ENCODE peak calls at places on chromosomes 6 and 20, in ten cellular contexts. F, S, R, L, Q, U, Y, P, M and V are unnamed samples.

GRCh38 chr6:137277971-137278602 is 58.9 kb upstream of the IFNGR1 start:
- DNase-seq in F (peak; percentile 40), S (no peak), R (no peak), L (no peak), Q (peak; percentile 45), U (no peak), Y (no peak), P (no peak), M (no peak), V (no peak)

GRCh38 chr20:57605045-57605444 is 15.2 kb downstream of the ZBP1 start:
- DNase-seq in F (no peak), S (no peak), R (no peak), L (no peak), Q (no peak), U (no peak), Y (no peak), P (peak; percentile 65), M (no peak), V (no peak)

GRCh38 chr20:59664389-59665055 is 60.2 kb downstream of the PHACTR3 start:
- DNase-seq in F (no peak), S (no peak), R (no peak), L (no peak), Q (no peak), U (no peak), Y (no peak), P (no peak), M (no peak), V (no peak)

GRCh38 chr6:17281100-17281496 is at the start of gene RBM24:
- DNase-seq in F (peak; percentile 82), S (no peak), R (peak; percentile 45), L (no peak), Q (peak; percentile 78), U (peak; percentile 56), Y (peak; percentile 88), P (peak; percentile 78), M (peak; percentile 43), V (peak; percentile 9)

GRCh38 chr6:47034421-47034820 is 7.7 kb downstream of the ADGRF1 start:
- DNase-seq in F (no peak), S (no peak), R (no peak), L (no peak), Q (peak; percentile 10), U (no peak), Y (no peak), P (no peak), M (no peak), V (no peak)

GRCh38 chr6:3228046-3228671 is 706 bp upstream of the TUBB2B start:
- DNase-seq in F (no peak), S (no peak), R (peak; percentile 31), L (no peak), Q (no peak), U (no peak), Y (no peak), P (no peak), M (no peak), V (peak; percentile 15)

GRCh38 chr6:79031821-79032590 is 46.0 kb downstream of the PHIP start:
- DNase-seq in F (no peak), S (no peak), R (no peak), L (no peak), Q (peak; percentile 77), U (no peak), Y (no peak), P (no peak), M (no peak), V (no peak)

GRCh38 chr20:38345643-38346042 is 639 bp upstream of the LBP start:
- DNase-seq in F (peak; percentile 50), S (no peak), R (no peak), L (no peak), Q (no peak), U (no peak), Y (no peak), P (no peak), M (no peak), V (no peak)

GRCh38 chr6:157767757-157768156 is 55.3 kb upstream of the SNX9 start:
- DNase-seq in F (no peak), S (no peak), R (no peak), L (no peak), Q (no peak), U (no peak), Y (no peak), P (no peak), M (no peak), V (no peak)

GRCh38 chr6:157767071-157767750 is 55.8 kb upstream of the SNX9 start:
- DNase-seq in F (no peak), S (no peak), R (no peak), L (no peak), Q (no peak), U (no peak), Y (no peak), P (no peak), M (no peak), V (no peak)

GRCh38 chr6:157769776-157770430 is 53.1 kb upstream of the SNX9 start:
- DNase-seq in F (no peak), S (no peak), R (no peak), L (no peak), Q (no peak), U (no peak), Y (no peak), P (peak; percentile 69), M (no peak), V (no peak)

GRCh38 chr6:157768863-157769551 is 54.0 kb upstream of the SNX9 start:
- DNase-seq in F (no peak), S (no peak), R (no peak), L (no peak), Q (no peak), U (no peak), Y (no peak), P (no peak), M (no peak), V (no peak)

GRCh38 chr6:157768304-157768703 is 54.7 kb upstream of the SNX9 start:
- DNase-seq in F (no peak), S (peak; percentile 82), R (no peak), L (no peak), Q (no peak), U (no peak), Y (no peak), P (peak; percentile 71), M (peak; percentile 69), V (no peak)
- H3K27ac ChIP-seq in F (peak overlapping the region; percentile 52), S (peak overlapping the region; percentile 58), R (no peak overlapping the region), L (no peak overlapping the region), Q (no peak overlapping the region), U (no peak overlapping the region), Y (no peak overlapping the region), P (peak overlapping the region; percentile 73), M (peak overlapping the region; percentile 77), V (no peak overlapping the region)

GRCh38 chr6:114343782-114344144 is 940 bp upstream of the HS3ST5 start:
- DNase-seq in F (no peak), S (no peak), R (no peak), L (no peak), Q (no peak), U (no peak), Y (no peak), P (no peak), M (no peak), V (no peak)

GRCh38 chr6:114344216-114344970 is 1.6 kb upstream of the HS3ST5 start:
- DNase-seq in F (no peak), S (no peak), R (peak; percentile 74), L (no peak), Q (no peak), U (no peak), Y (no peak), P (no peak), M (no peak), V (no peak)

GRCh38 chr6:114339706-114340105 is 3.1 kb downstream of the HS3ST5 start:
- DNase-seq in F (no peak), S (no peak), R (no peak), L (no peak), Q (no peak), U (no peak), Y (no peak), P (no peak), M (no peak), V (no peak)

GRCh38 chr6:114342826-114343781 is at the start of gene HS3ST5:
- DNase-seq in F (peak; percentile 36), S (no peak), R (peak; percentile 72), L (no peak), Q (peak; percentile 14), U (peak; percentile 79), Y (peak; percentile 66), P (no peak), M (no peak), V (peak; percentile 61)

DNA sequence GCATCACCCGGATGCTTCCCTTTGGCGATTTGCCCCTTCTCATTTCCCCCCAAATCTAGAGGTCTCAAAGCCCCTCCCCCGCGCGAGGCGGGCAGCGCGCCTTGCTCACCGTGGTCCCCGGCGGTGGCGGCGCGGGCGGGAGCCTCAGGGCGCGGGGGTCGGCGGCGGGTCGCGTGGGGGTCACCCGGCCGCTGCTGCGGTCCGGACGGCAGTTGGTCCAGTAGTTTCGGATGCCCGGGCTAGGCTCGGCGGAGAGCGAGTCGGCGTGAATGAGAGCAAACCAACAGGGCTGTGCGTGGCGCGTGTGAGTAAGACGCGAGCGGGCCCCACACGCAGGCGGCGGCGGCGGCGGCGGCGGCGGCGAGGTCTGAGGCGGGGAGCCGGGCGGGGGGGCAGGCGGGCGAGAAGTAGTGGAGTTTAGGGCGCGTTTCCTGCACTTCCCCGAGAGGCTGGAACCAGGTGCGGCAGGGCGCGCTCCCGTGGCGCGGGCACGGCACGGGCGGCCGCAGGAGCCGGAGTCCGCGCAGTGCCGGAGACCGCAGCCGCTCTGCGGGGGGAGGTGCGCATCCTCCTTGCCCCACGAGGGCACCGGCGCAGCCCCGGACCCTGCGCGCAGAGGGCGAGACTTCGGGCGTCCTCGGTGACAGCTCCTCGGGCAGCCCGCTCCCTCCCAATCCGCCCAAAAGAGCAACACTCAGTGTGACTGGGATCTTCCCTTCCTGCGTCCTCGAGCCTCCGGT is 567 bp downstream of the HS3ST5 start:
- DNase-seq in F (peak; percentile 3), S (no peak), R (peak; percentile 64), L (no peak), Q (peak; percentile 16), U (peak; percentile 76), Y (no peak), P (no peak), M (no peak), V (peak; percentile 48)
- H3K27ac ChIP-seq in F (no peak overlapping the region), S (no peak overlapping the region), R (peak overlapping the region; percentile 25), L (no peak overlapping the region), Q (no peak overlapping the region), U (peak overlapping the region; percentile 95), Y (no peak overlapping the region), P (no peak overlapping the region), M (no peak overlapping the region), V (peak overlapping the region; percentile 91)

DNA sequence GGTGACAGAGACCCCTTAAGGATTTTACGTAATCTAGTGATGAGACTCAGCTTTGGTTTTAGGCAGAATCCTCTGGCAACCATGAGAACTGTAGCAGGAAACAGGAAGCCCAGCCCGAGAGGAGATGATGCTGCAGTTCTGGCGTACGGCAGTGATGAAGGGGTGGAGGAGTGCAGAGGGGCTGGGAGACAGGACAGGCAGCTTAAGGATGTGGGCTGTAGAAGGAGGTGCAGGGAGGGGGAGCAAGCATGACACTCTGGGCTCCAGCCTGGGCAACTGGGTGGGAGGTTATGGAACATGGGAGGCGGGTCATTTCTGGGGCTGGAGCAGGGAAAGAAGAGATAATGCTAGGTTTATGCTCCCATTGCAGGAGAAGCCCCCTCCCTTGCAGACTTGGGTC is 67.1 kb downstream of the LRFN2 start:
- DNase-seq in F (no peak), S (no peak), R (no peak), L (no peak), Q (no peak), U (no peak), Y (no peak), P (no peak), M (no peak), V (no peak)
- H3K27ac ChIP-seq in F (no peak overlapping the region), S (no peak overlapping the region), R (no peak overlapping the region), L (no peak overlapping the region), Q (no peak overlapping the region), U (no peak overlapping the region), Y (no peak overlapping the region), P (no peak overlapping the region), M (no peak overlapping the region), V (no peak overlapping the region)

GRCh38 chr20:56392282-56393132 is at the start of gene CSTF1:
- DNase-seq in F (peak; percentile 100), S (peak; percentile 99), R (peak; percentile 99), L (peak; percentile 99), Q (peak; percentile 100), U (peak; percentile 98), Y (peak; percentile 100), P (peak; percentile 100), M (peak; percentile 100), V (peak; percentile 95)

GRCh38 chr20:56389807-56390206 is 2.2 kb downstream of the AURKA start:
- DNase-seq in F (no peak), S (no peak), R (no peak), L (no peak), Q (no peak), U (no peak), Y (no peak), P (no peak), M (no peak), V (no peak)

GRCh38 chr20:56393133-56393472 is 658 bp downstream of the CSTF1 start:
- DNase-seq in F (peak; percentile 7), S (peak; percentile 38), R (no peak), L (no peak), Q (no peak), U (no peak), Y (no peak), P (no peak), M (no peak), V (no peak)

GRCh38 chr20:56391596-56392281 is at the start of gene AURKA:
- DNase-seq in F (peak; percentile 3), S (no peak), R (no peak), L (no peak), Q (no peak), U (no peak), Y (no peak), P (no peak), M (no peak), V (no peak)

GRCh38 chr20:56391037-56391436 is 978 bp downstream of the AURKA start:
- DNase-seq in F (no peak), S (peak; percentile 46), R (no peak), L (no peak), Q (no peak), U (no peak), Y (no peak), P (no peak), M (peak; percentile 36), V (no peak)
- H3K27ac ChIP-seq in F (peak overlapping the region; percentile 96), S (peak overlapping the region; percentile 85), R (peak overlapping the region; percentile 90), L (no peak overlapping the region), Q (peak overlapping the region; percentile 82), U (no peak overlapping the region), Y (no peak overlapping the region), P (no peak overlapping the region), M (peak overlapping the region; percentile 93), V (no peak overlapping the region)